ENCODE peak calls at places on chromosome 2, in nine cellular contexts. X is upper lobe of right lung, N is AG09309, L is fibroblast of lung, E is non-pigmented ciliary epithelial cell, G is neural crest cell, Z is H9, U is AG04449, M is NCI-H1694. K is an unnamed sample.

GRCh38 chr2:129759186-129760010 is 220.1 kb upstream of the RAB6C start:
- DNase-seq in X (no peak), N (no peak), L (no peak), E (no peak), G (no peak), Z (no peak), U (no peak), M (no peak), K (no peak)

GRCh38 chr2:159030674-159031380 is 62.4 kb downstream of the TANC1 start:
- DNase-seq in X (no peak), N (no peak), L (peak), E (peak), G (peak), Z (peak), U (no peak), M (no peak), K (peak)

GRCh38 chr2:220077488-220077887 is 450.1 kb downstream of the SLC4A3 start:
- DNase-seq in X (no peak), N (peak), L (peak), E (peak), G (no peak), Z (no peak), U (peak), M (no peak), K (peak)

GRCh38 chr2:74815955-74816354 is 18.0 kb upstream of the HK2 start:
- DNase-seq in X (no peak), N (no peak), L (no peak), E (no peak), G (no peak), Z (no peak), U (no peak), M (no peak), K (no peak)

GRCh38 chr2:206428783-206429182 is 14.5 kb upstream of the ADAM23 start:
- DNase-seq in X (no peak), N (no peak), L (no peak), E (no peak), G (no peak), Z (no peak), U (no peak), M (no peak), K (no peak)

GRCh38 chr2:33579226-33579625 is 19.9 kb downstream of the FAM98A start:
- DNase-seq in X (no peak), N (no peak), L (no peak), E (no peak), G (no peak), Z (no peak), U (no peak), M (peak), K (no peak)

GRCh38 chr2:173815778-173816177 is 149.4 kb downstream of the SP3 start:
- DNase-seq in X (no peak), N (no peak), L (no peak), E (no peak), G (no peak), Z (no peak), U (no peak), M (no peak), K (peak)

GRCh38 chr2:219204425-219205164 is 2.0 kb upstream of the ZFAND2B start:
- DNase-seq in X (no peak), N (no peak), L (no peak), E (no peak), G (no peak), Z (peak), U (no peak), M (no peak), K (no peak)

GRCh38 chr2:224984641-224985040 is 57.6 kb downstream of the DOCK10 start:
- DNase-seq in X (no peak), N (no peak), L (no peak), E (no peak), G (no peak), Z (no peak), U (no peak), M (no peak), K (no peak)

GRCh38 chr2:113831156-113831555 is 58.7 kb upstream of the ACTR3 start:
- DNase-seq in X (no peak), N (no peak), L (peak), E (no peak), G (no peak), Z (no peak), U (no peak), M (no peak), K (peak)

GRCh38 chr2:37623971-37624897 is 47.2 kb downstream of the CDC42EP3 start:
- DNase-seq in X (no peak), N (no peak), L (peak), E (no peak), G (no peak), Z (no peak), U (no peak), M (no peak), K (no peak)

GRCh38 chr2:10329584-10329879 is 26.8 kb downstream of the HPCAL1 start:
- DNase-seq in X (no peak), N (no peak), L (no peak), E (no peak), G (no peak), Z (no peak), U (no peak), M (no peak), K (no peak)

GRCh38 chr2:234172066-234172465 is 121.6 kb downstream of the SPP2 start:
- DNase-seq in X (no peak), N (no peak), L (no peak), E (no peak), G (no peak), Z (no peak), U (no peak), M (no peak), K (peak)

GRCh38 chr2:229170907-229171306 is 100.2 kb downstream of the PID1 start:
- DNase-seq in X (no peak), N (no peak), L (peak), E (no peak), G (no peak), Z (no peak), U (no peak), M (no peak), K (no peak)

GRCh38 chr2:180125245-180125962 is 118.3 kb upstream of the CWC22 start:
- DNase-seq in X (no peak), N (peak), L (peak), E (peak), G (peak), Z (peak), U (peak), M (peak), K (peak)

GRCh38 chr2:220687231-220687843 is 884.8 kb downstream of the EPHA4 start:
- DNase-seq in X (peak), N (no peak), L (peak), E (peak), G (peak), Z (peak), U (no peak), M (peak), K (peak)

GRCh38 chr2:141199711-141200110 is 931.1 kb downstream of the LRP1B start:
- DNase-seq in X (no peak), N (no peak), L (no peak), E (no peak), G (no peak), Z (no peak), U (no peak), M (no peak), K (no peak)

GRCh38 chr2:172599917-172600316 is 44.0 kb downstream of the PDK1 start:
- DNase-seq in X (no peak), N (no peak), L (no peak), E (no peak), G (no peak), Z (no peak), U (no peak), M (no peak), K (no peak)

K was measured in cardiac fibroblast.